ENCODE peak calls at places on chromosomes 13 and 19, in ten cellular contexts. S is suprapubic skin, H is colonic mucosa, M is aorta, I is cardiac muscle cell, L is ascending aorta, B is adrenal gland, Z is mucosa of descending colon, F is fibroblast of lung, R is Panc1. A is an unnamed sample. For H3K4me1, the result is how much of the 10 kb centered on the place peaks cover.

GRCh38 chr19:32519023-32519422 is 62.0 kb upstream of the PDCD5 start:
- DNase-seq in B (no peak), R (no peak), M (no peak), L (no peak), H (no peak), F (no peak), Z (no peak), I (no peak), S (no peak), A (no peak)

GRCh38 chr13:74767031-74767430 is 632.8 kb upstream of the KLF12 start:
- DNase-seq in B (peak), I (no peak), H (no peak), L (no peak), F (peak), R (no peak), S (no peak), Z (no peak), M (no peak), A (no peak)

GRCh38 chr13:73872397-73872796 is 261.8 kb downstream of the KLF12 start:
- DNase-seq in H (no peak), F (peak), M (no peak), L (no peak), R (no peak), S (no peak), Z (no peak), I (no peak), B (no peak), A (no peak)

GRCh38 chr13:106867249-106867648 is 299.3 kb upstream of the ARGLU1 start:
- DNase-seq in R (no peak), H (no peak), L (no peak), S (no peak), Z (no peak), M (no peak), I (no peak), F (peak), B (no peak), A (no peak)

GRCh38 chr19:33303791-33304759 is 1.7 kb upstream of the CEBPA start:
- DNase-seq in M (no peak), R (no peak), Z (peak), I (no peak), L (peak), H (no peak), B (no peak), S (no peak), F (no peak), A (no peak)

GRCh38 chr19:29687244-29687896 is 22.1 kb downstream of the PLEKHF1 start:
- DNase-seq in S (no peak), Z (no peak), H (no peak), L (peak), F (peak), B (no peak), M (peak), R (no peak), I (no peak), A (no peak)

GRCh38 chr13:100566543-100566942 is 22.0 kb downstream of the GGACT start:
- DNase-seq in S (no peak), R (no peak), I (no peak), H (no peak), M (no peak), B (no peak), L (no peak), F (peak), Z (no peak), A (no peak)

GRCh38 chr13:32530841-32531253 is 7.7 kb downstream of the N4BP2L2 start:
- DNase-seq in L (no peak), I (no peak), M (no peak), H (peak), Z (no peak), F (peak), R (no peak), S (no peak), B (no peak), A (no peak)

GRCh38 chr13:89468081-89468480 is 1796.9 kb downstream of the SLITRK5 start:
- DNase-seq in Z (no peak), F (no peak), H (no peak), I (no peak), M (no peak), R (no peak), B (no peak), S (no peak), L (no peak), A (no peak)

GRCh38 chr19:17260842-17261325 is 3.7 kb downstream of the USHBP1 start:
- DNase-seq in Z (peak), M (peak), F (peak), B (peak), R (peak), L (peak), I (peak), S (no peak), H (peak), A (peak)

GRCh38 chr13:84481958-84482357 is 599.7 kb upstream of the SLITRK1 start:
- DNase-seq in S (no peak), B (no peak), H (no peak), F (peak), R (no peak), Z (no peak), L (no peak), M (no peak), I (no peak), A (no peak)

GRCh38 chr13:109301711-109302110 is 484.7 kb downstream of the IRS2 start:
- DNase-seq in H (no peak), S (no peak), L (no peak), B (no peak), R (no peak), M (no peak), Z (no peak), I (no peak), F (no peak), A (no peak)

GRCh38 chr19:57978586-57979289 is 4.4 kb upstream of the C19orf18 start:
- DNase-seq in F (peak), I (no peak), R (no peak), L (no peak), Z (no peak), B (no peak), H (no peak), M (no peak), S (no peak), A (no peak)

GRCh38 chr13:89212186-89212585 is 1541.0 kb downstream of the SLITRK5 start:
- DNase-seq in I (no peak), H (no peak), S (no peak), F (no peak), B (no peak), M (no peak), Z (no peak), L (no peak), R (no peak), A (no peak)

GRCh38 chr19:14450168-14450874 is 17.2 kb downstream of the PKN1 start:
- DNase-seq in L (no peak), M (no peak), F (no peak), H (peak), B (peak), R (no peak), Z (peak), S (no peak), I (no peak), A (peak)

GRCh38 chr19:2627319-2627829 is 75.1 kb downstream of the GNG7 start:
- DNase-seq in L (peak), M (peak), Z (no peak), H (no peak), F (peak), R (peak), B (peak), S (no peak), I (no peak), A (no peak)

GRCh38 chr13:27283906-27284523 is 13.4 kb downstream of the RASL11A start:
- DNase-seq in R (no peak), M (no peak), S (no peak), H (peak), B (peak), Z (no peak), I (no peak), L (no peak), F (no peak), A (no peak)

GRCh38 chr19:46416077-46416709 is 2.8 kb upstream of the CCDC8 start:
- DNase-seq in M (peak), Z (peak), L (peak), B (peak), R (no peak), I (peak), H (peak), F (peak), S (no peak), A (peak)

GRCh38 chr19:3420909-3421619 is 54.7 kb downstream of the NFIC start:
- DNase-seq in Z (no peak), S (no peak), H (no peak), F (no peak), B (no peak), L (no peak), I (no peak), M (no peak), R (no peak), A (no peak)

GRCh38 chr13:106393776-106394175 is 141.7 kb downstream of the EFNB2 start:
- DNase-seq in S (no peak), I (no peak), M (no peak), L (no peak), Z (no peak), B (no peak), H (no peak), F (no peak), R (no peak), A (no peak)

GRCh38 chr19:50377051-50377441 is 789 bp downstream of the NR1H2 start:
- DNase-seq in S (no peak), R (no peak), F (no peak), Z (peak), I (peak), M (no peak), L (no peak), H (peak), B (peak), A (peak)

GRCh38 chr13:95704510-95704909 is 27.6 kb downstream of the DNAJC3 start:
- DNase-seq in Z (no peak), M (no peak), H (no peak), F (no peak), L (no peak), B (no peak), S (no peak), I (no peak), R (no peak), A (no peak)

GRCh38 chr13:59103004-59103768 is 1060.5 kb downstream of the DIAPH3 start:
- DNase-seq in B (no peak), L (no peak), I (no peak), R (no peak), Z (no peak), H (no peak), M (no peak), S (no peak), F (peak), A (no peak)

GRCh38 chr19:49058592-49058991 is 1.0 kb upstream of the CGB7 start:
- DNase-seq in R (no peak), Z (no peak), M (no peak), B (no peak), S (no peak), L (no peak), H (peak), I (peak), F (peak), A (peak)

GRCh38 chr13:109454167-109454917 is 332.0 kb downstream of the IRS2 start:
- DNase-seq in L (peak), F (peak), R (no peak), H (no peak), S (no peak), Z (no peak), I (no peak), M (peak), B (no peak), A (no peak)

GRCh38 chr13:31742102-31742695 is 2.9 kb downstream of the RXFP2 start:
- DNase-seq in F (peak), M (peak), B (peak), Z (peak), H (peak), R (peak), S (peak), I (peak), L (peak), A (peak)

GRCh38 chr13:64697226-64697625 is 2532.9 kb downstream of the PCDH9 start:
- DNase-seq in H (no peak), S (no peak), L (no peak), I (no peak), F (no peak), M (no peak), Z (no peak), R (no peak), B (no peak), A (no peak)

GRCh38 chr19:5017235-5017634 is 48.3 kb downstream of the KDM4B start:
- DNase-seq in Z (no peak), S (no peak), L (no peak), H (no peak), I (no peak), B (no peak), R (no peak), F (no peak), M (no peak), A (no peak)

GRCh38 chr19:7942981-7943443 is 454 bp downstream of the TIMM44 start:
- DNase-seq in F (no peak), L (no peak), S (no peak), B (no peak), I (no peak), R (no peak), M (no peak), H (no peak), Z (no peak), A (no peak)

GRCh38 chr19:7943444-7944176 is at the start of gene TIMM44:
- DNase-seq in F (peak), I (peak), H (peak), M (peak), Z (peak), L (peak), B (peak), S (peak), R (peak), A (peak)

GRCh38 chr19:7940841-7941240 is 2.6 kb downstream of the TIMM44 start:
- DNase-seq in M (no peak), Z (no peak), H (no peak), I (no peak), L (no peak), B (no peak), F (no peak), S (no peak), R (no peak), A (no peak)

GRCh38 chr19:7944177-7944761 is 803 bp upstream of the TIMM44 start:
- DNase-seq in H (peak), S (no peak), B (peak), F (peak), R (no peak), I (peak), Z (peak), L (peak), M (peak), A (peak)

DNA sequence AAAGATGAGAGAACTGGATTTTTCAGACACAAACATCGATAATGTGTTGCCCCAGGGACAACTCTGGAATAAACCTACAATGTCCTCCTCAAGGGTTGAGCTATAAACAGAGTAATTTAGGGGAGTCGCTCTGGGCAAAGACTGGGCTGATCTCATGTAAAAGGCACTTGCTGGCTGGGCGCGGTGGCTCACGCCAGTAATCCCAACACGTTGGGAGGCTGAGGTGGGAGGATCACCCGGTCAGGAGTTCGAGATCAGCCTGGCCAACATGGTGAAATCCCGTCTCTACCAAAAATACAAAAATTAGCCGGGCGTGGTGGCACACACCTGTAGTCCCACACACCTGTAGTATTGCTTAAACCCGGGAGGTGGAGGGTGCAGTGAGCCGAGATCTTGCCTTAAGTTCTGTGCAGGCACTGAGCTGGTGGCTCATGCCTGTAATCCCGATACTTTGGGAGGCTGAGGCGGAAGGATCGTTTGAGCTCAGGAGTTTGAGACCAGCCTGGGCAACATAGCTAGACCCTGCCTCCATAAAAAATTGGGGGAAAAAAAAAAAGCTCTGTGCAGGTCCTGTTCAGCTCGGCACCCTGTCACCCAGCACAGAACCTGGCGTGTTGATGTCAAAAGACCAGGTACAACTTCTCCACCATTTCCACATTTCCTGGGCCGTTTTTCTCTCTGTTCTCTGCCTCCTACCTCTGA is 1.4 kb downstream of the TIMM44 start:
- DNase-seq in I (no peak), M (no peak), B (no peak), S (no peak), Z (no peak), F (no peak), H (no peak), R (no peak), L (no peak), A (no peak)
- H3K4me1 ChIP-seq in I (under half), M (under half), B (under half), S (under half), Z (under half), F (under half), H (under half), R (under half), L (under half), A (under half)

DNA sequence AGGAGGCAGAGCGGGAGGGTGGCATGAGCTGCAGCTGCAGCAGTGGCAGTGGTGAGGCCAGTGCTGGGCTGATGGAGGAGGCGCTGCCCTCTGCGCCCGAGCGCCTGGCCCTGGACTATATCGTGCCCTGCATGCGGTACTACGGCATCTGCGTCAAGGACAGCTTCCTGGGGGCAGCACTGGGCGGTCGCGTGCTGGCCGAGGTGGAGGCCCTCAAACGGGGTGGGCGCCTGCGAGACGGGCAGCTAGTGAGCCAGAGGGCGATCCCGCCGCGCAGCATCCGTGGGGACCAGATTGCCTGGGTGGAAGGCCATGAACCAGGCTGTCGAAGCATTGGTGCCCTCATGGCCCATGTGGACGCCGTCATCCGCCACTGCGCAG is 2.0 kb downstream of the EGLN2 start:
- DNase-seq in B (peak), F (no peak), S (no peak), R (no peak), I (no peak), Z (no peak), L (no peak), H (no peak), M (no peak), A (no peak)
- H3K4me1 ChIP-seq in B (half or more), F (under half), S (half or more), R (under half), I (under half), Z (half or more), L (half or more), H (half or more), M (under half), A (under half)

GRCh38 chr13:46621133-46621532 is 68.2 kb downstream of the LRCH1 start:
- DNase-seq in S (no peak), I (no peak), R (no peak), H (no peak), M (no peak), F (no peak), L (no peak), Z (no peak), B (no peak), A (no peak)
- H3K4me1 ChIP-seq in S (under half), I (under half), R (under half), H (under half), M (under half), F (under half), L (under half), Z (under half), B (under half), A (under half)

GRCh38 chr19:10195199-10195519 is 406 bp upstream of the DNMT1 start:
- DNase-seq in F (no peak), I (no peak), Z (no peak), L (no peak), R (no peak), H (no peak), M (no peak), B (no peak), S (no peak), A (no peak)
- H3K4me1 ChIP-seq in F (under half), I (under half), Z (under half), L (under half), R (under half), H (under half), M (under half), B (under half), S (under half), A (under half)

GRCh38 chr19:13064092-13064489 is 38.6 kb downstream of the LYL1 start:
- DNase-seq in I (no peak), B (no peak), F (no peak), M (no peak), Z (no peak), S (no peak), L (no peak), R (no peak), H (no peak), A (no peak)
- H3K4me1 ChIP-seq in I (under half), B (under half), F (under half), M (under half), Z (under half), S (half or more), L (half or more), R (under half), H (under half), A (under half)

DNA sequence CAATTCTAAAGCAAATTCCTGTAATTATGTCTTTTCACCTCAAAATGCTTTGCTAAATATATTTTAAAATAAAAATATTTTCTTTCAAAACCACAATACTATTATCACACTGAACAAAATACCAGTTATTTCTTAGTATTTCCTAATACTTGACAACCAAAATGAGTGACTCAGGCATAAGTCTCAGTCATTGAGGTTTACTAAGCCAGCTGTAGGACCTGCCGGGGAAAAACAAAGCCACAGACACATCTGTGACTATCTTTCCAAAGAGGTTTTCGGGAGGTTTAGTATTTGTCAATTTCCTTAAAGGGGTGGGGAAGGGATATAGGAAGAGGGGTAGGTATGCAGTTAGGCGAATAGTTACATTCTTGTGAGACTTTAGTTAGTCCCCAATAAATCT is 3.2 kb upstream of the ZNF235 start:
- DNase-seq in M (no peak), B (no peak), H (no peak), Z (no peak), R (no peak), S (no peak), F (peak), L (no peak), I (no peak), A (no peak)
- H3K4me1 ChIP-seq in M (under half), B (under half), H (under half), Z (under half), R (under half), S (under half), F (under half), L (under half), I (under half), A (under half)

GRCh38 chr19:18645035-18645511 is 8.2 kb downstream of the KLHL26 start:
- DNase-seq in B (peak), S (no peak), F (peak), L (peak), Z (no peak), I (no peak), H (no peak), M (peak), R (no peak), A (no peak)

GRCh38 chr19:18647807-18648206 is 11.0 kb downstream of the KLHL26 start:
- DNase-seq in Z (no peak), F (no peak), H (no peak), L (no peak), S (no peak), B (no peak), R (no peak), I (no peak), M (no peak), A (no peak)

GRCh38 chr19:18648971-18649310 is 12.1 kb downstream of the KLHL26 start:
- DNase-seq in L (no peak), B (no peak), H (no peak), R (no peak), F (peak), I (no peak), Z (no peak), M (no peak), S (no peak), A (peak)

GRCh38 chr19:18647371-18647767 is 10.5 kb downstream of the KLHL26 start:
- DNase-seq in S (no peak), M (no peak), Z (no peak), H (no peak), R (no peak), B (no peak), L (no peak), I (no peak), F (no peak), A (no peak)

GRCh38 chr19:18646535-18647370 is 9.9 kb downstream of the KLHL26 start:
- DNase-seq in H (no peak), R (no peak), I (no peak), Z (no peak), F (no peak), M (no peak), L (no peak), S (no peak), B (no peak), A (no peak)
- H3K4me1 ChIP-seq in H (under half), R (under half), I (under half), Z (under half), F (under half), M (under half), L (half or more), S (under half), B (under half), A (under half)

GRCh38 chr19:41870401-41870873 is 6.6 kb upstream of the CD79A start:
- DNase-seq in R (no peak), L (no peak), S (no peak), I (no peak), F (peak), Z (no peak), M (no peak), H (no peak), B (no peak), A (peak)

GRCh38 chr19:41869374-41869955 is 7.6 kb upstream of the CD79A start:
- DNase-seq in M (no peak), I (no peak), R (no peak), B (no peak), L (no peak), H (no peak), Z (no peak), S (no peak), F (no peak), A (no peak)

GRCh38 chr19:41871573-41872383 is 5.3 kb upstream of the CD79A start:
- DNase-seq in L (no peak), R (no peak), S (no peak), Z (peak), F (no peak), B (no peak), H (no peak), I (no peak), M (no peak), A (peak)

GRCh38 chr19:41872775-41873647 is 4.1 kb upstream of the CD79A start:
- DNase-seq in L (no peak), I (peak), M (peak), S (no peak), R (peak), Z (peak), B (peak), F (peak), H (peak), A (peak)

GRCh38 chr19:41872384-41872774 is 4.7 kb upstream of the CD79A start:
- DNase-seq in Z (no peak), R (no peak), H (no peak), L (no peak), I (no peak), B (no peak), M (no peak), S (no peak), F (no peak), A (peak)
- H3K4me1 ChIP-seq in Z (under half), R (under half), H (under half), L (under half), I (under half), B (under half), M (under half), S (under half), F (under half), A (under half)

A was measured in endodermal cell.